ENCODE peak calls at places on chromosomes 1 and 21, in seven cellular contexts. One of them, this sample, is unnamed.

GRCh38 chr1:37691497-37692077 is 729 bp upstream of the CDCA8 start:
- ATAC-seq in left lobe of liver: peak; percentile 24
- ATAC-seq in activated CD8-positive, alpha-beta T cell treated with anti-CD3 and anti-CD28 coated beads, Interleukin-2, amount 10 ng/mL, durations not matched to agents 7 days and 5 days: peak; percentile 6
- ATAC-seq in activated T-cell treated with anti-CD3 and anti-CD28 coated beads, Interleukin-2, amount 50 U/mL, for 4 hours: peak; percentile 3
- ATAC-seq in Panc1: peak; percentile 44
- ATAC-seq in A549: peak; percentile 40
- ATAC-seq in CD4-positive, alpha-beta T cell: no peak
- ATAC-seq in this sample: no peak

GRCh38 chr1:209095627-209096595 is 487.6 kb upstream of the CAMK1G start:
- ATAC-seq in Panc1: no peak
- ATAC-seq in activated T-cell treated with anti-CD3 and anti-CD28 coated beads, Interleukin-2, amount 50 U/mL, for 4 hours: no peak
- ATAC-seq in A549: peak; percentile 93
- ATAC-seq in activated CD8-positive, alpha-beta T cell treated with anti-CD3 and anti-CD28 coated beads, Interleukin-2, amount 10 ng/mL, durations not matched to agents 7 days and 5 days: no peak
- ATAC-seq in CD4-positive, alpha-beta T cell: no peak
- ATAC-seq in left lobe of liver: peak; percentile 88
- ATAC-seq in this sample: no peak

GRCh38 chr1:201632364-201632952 is 93.5 kb downstream of the NAV1 start:
- ATAC-seq in left lobe of liver: no peak
- ATAC-seq in Panc1: no peak
- ATAC-seq in activated CD8-positive, alpha-beta T cell treated with anti-CD3 and anti-CD28 coated beads, Interleukin-2, amount 10 ng/mL, durations not matched to agents 7 days and 5 days: no peak
- ATAC-seq in A549: no peak
- ATAC-seq in activated T-cell treated with anti-CD3 and anti-CD28 coated beads, Interleukin-2, amount 50 U/mL, for 4 hours: no peak
- ATAC-seq in CD4-positive, alpha-beta T cell: no peak
- ATAC-seq in this sample: no peak

GRCh38 chr1:156910309-156910782 is 10.1 kb upstream of the LRRC71 start:
- ATAC-seq in left lobe of liver: peak; percentile 70
- ATAC-seq in activated CD8-positive, alpha-beta T cell treated with anti-CD3 and anti-CD28 coated beads, Interleukin-2, amount 10 ng/mL, durations not matched to agents 7 days and 5 days: no peak
- ATAC-seq in CD4-positive, alpha-beta T cell: peak; percentile 70
- ATAC-seq in A549: peak; percentile 78
- ATAC-seq in activated T-cell treated with anti-CD3 and anti-CD28 coated beads, Interleukin-2, amount 50 U/mL, for 4 hours: peak; percentile 69
- ATAC-seq in Panc1: peak; percentile 52
- ATAC-seq in this sample: peak; percentile 52

GRCh38 chr1:82091729-82092128 is 291.0 kb downstream of the ADGRL2 start:
- ATAC-seq in A549: no peak
- ATAC-seq in activated T-cell treated with anti-CD3 and anti-CD28 coated beads, Interleukin-2, amount 50 U/mL, for 4 hours: no peak
- ATAC-seq in activated CD8-positive, alpha-beta T cell treated with anti-CD3 and anti-CD28 coated beads, Interleukin-2, amount 10 ng/mL, durations not matched to agents 7 days and 5 days: no peak
- ATAC-seq in left lobe of liver: no peak
- ATAC-seq in CD4-positive, alpha-beta T cell: no peak
- ATAC-seq in Panc1: no peak
- ATAC-seq in this sample: no peak

GRCh38 chr1:228004887-228005462 is 1.8 kb upstream of the WNT3A start:
- ATAC-seq in left lobe of liver: no peak
- ATAC-seq in activated T-cell treated with anti-CD3 and anti-CD28 coated beads, Interleukin-2, amount 50 U/mL, for 4 hours: no peak
- ATAC-seq in activated CD8-positive, alpha-beta T cell treated with anti-CD3 and anti-CD28 coated beads, Interleukin-2, amount 10 ng/mL, durations not matched to agents 7 days and 5 days: no peak
- ATAC-seq in A549: peak; percentile 9
- ATAC-seq in CD4-positive, alpha-beta T cell: no peak
- ATAC-seq in Panc1: no peak
- ATAC-seq in this sample: no peak

GRCh38 chr21:37658121-37658993 is 257.9 kb downstream of the KCNJ6 start:
- ATAC-seq in activated CD8-positive, alpha-beta T cell treated with anti-CD3 and anti-CD28 coated beads, Interleukin-2, amount 10 ng/mL, durations not matched to agents 7 days and 5 days: no peak
- ATAC-seq in A549: peak; percentile 44
- ATAC-seq in activated T-cell treated with anti-CD3 and anti-CD28 coated beads, Interleukin-2, amount 50 U/mL, for 4 hours: no peak
- ATAC-seq in CD4-positive, alpha-beta T cell: no peak
- ATAC-seq in Panc1: peak; percentile 60
- ATAC-seq in left lobe of liver: no peak
- ATAC-seq in this sample: no peak

GRCh38 chr1:95384570-95384969 is 150.6 kb downstream of the RWDD3 start:
- ATAC-seq in left lobe of liver: peak; percentile 30
- ATAC-seq in CD4-positive, alpha-beta T cell: no peak
- ATAC-seq in A549: no peak
- ATAC-seq in activated T-cell treated with anti-CD3 and anti-CD28 coated beads, Interleukin-2, amount 50 U/mL, for 4 hours: no peak
- ATAC-seq in Panc1: no peak
- ATAC-seq in activated CD8-positive, alpha-beta T cell treated with anti-CD3 and anti-CD28 coated beads, Interleukin-2, amount 10 ng/mL, durations not matched to agents 7 days and 5 days: peak; percentile 68
- ATAC-seq in this sample: no peak

GRCh38 chr21:32425628-32426027 is 13.1 kb downstream of the EVA1C start:
- ATAC-seq in activated CD8-positive, alpha-beta T cell treated with anti-CD3 and anti-CD28 coated beads, Interleukin-2, amount 10 ng/mL, durations not matched to agents 7 days and 5 days: no peak
- ATAC-seq in activated T-cell treated with anti-CD3 and anti-CD28 coated beads, Interleukin-2, amount 50 U/mL, for 4 hours: no peak
- ATAC-seq in A549: peak; percentile 33
- ATAC-seq in Panc1: no peak
- ATAC-seq in left lobe of liver: no peak
- ATAC-seq in CD4-positive, alpha-beta T cell: no peak
- ATAC-seq in this sample: no peak

GRCh38 chr21:25464275-25464674 is 143.0 kb downstream of the MRPL39 start:
- ATAC-seq in left lobe of liver: no peak
- ATAC-seq in activated CD8-positive, alpha-beta T cell treated with anti-CD3 and anti-CD28 coated beads, Interleukin-2, amount 10 ng/mL, durations not matched to agents 7 days and 5 days: peak; percentile 74
- ATAC-seq in CD4-positive, alpha-beta T cell: peak; percentile 89
- ATAC-seq in A549: no peak
- ATAC-seq in Panc1: no peak
- ATAC-seq in activated T-cell treated with anti-CD3 and anti-CD28 coated beads, Interleukin-2, amount 50 U/mL, for 4 hours: peak; percentile 83
- ATAC-seq in this sample: peak; percentile 78

GRCh38 chr1:17365271-17365670 is 6.7 kb upstream of the PADI6 start:
- ATAC-seq in left lobe of liver: no peak
- ATAC-seq in A549: no peak
- ATAC-seq in Panc1: no peak
- ATAC-seq in activated T-cell treated with anti-CD3 and anti-CD28 coated beads, Interleukin-2, amount 50 U/mL, for 4 hours: no peak
- ATAC-seq in activated CD8-positive, alpha-beta T cell treated with anti-CD3 and anti-CD28 coated beads, Interleukin-2, amount 10 ng/mL, durations not matched to agents 7 days and 5 days: no peak
- ATAC-seq in CD4-positive, alpha-beta T cell: no peak
- ATAC-seq in this sample: no peak

GRCh38 chr1:44679468-44679867 is 5.0 kb downstream of the ARMH1 start:
- ATAC-seq in activated T-cell treated with anti-CD3 and anti-CD28 coated beads, Interleukin-2, amount 50 U/mL, for 4 hours: no peak
- ATAC-seq in CD4-positive, alpha-beta T cell: no peak
- ATAC-seq in A549: no peak
- ATAC-seq in activated CD8-positive, alpha-beta T cell treated with anti-CD3 and anti-CD28 coated beads, Interleukin-2, amount 10 ng/mL, durations not matched to agents 7 days and 5 days: no peak
- ATAC-seq in Panc1: no peak
- ATAC-seq in left lobe of liver: peak; percentile 39
- ATAC-seq in this sample: no peak

GRCh38 chr1:52080014-52080415 is 23.9 kb downstream of the BTF3L4 start:
- ATAC-seq in activated CD8-positive, alpha-beta T cell treated with anti-CD3 and anti-CD28 coated beads, Interleukin-2, amount 10 ng/mL, durations not matched to agents 7 days and 5 days: no peak
- ATAC-seq in A549: no peak
- ATAC-seq in CD4-positive, alpha-beta T cell: no peak
- ATAC-seq in Panc1: no peak
- ATAC-seq in left lobe of liver: peak; percentile 73
- ATAC-seq in activated T-cell treated with anti-CD3 and anti-CD28 coated beads, Interleukin-2, amount 50 U/mL, for 4 hours: no peak
- ATAC-seq in this sample: no peak

GRCh38 chr1:91805343-91805801 is 80.6 kb downstream of the TGFBR3 start:
- ATAC-seq in A549: no peak
- ATAC-seq in activated CD8-positive, alpha-beta T cell treated with anti-CD3 and anti-CD28 coated beads, Interleukin-2, amount 10 ng/mL, durations not matched to agents 7 days and 5 days: no peak
- ATAC-seq in Panc1: peak; percentile 40
- ATAC-seq in left lobe of liver: no peak
- ATAC-seq in activated T-cell treated with anti-CD3 and anti-CD28 coated beads, Interleukin-2, amount 50 U/mL, for 4 hours: no peak
- ATAC-seq in CD4-positive, alpha-beta T cell: no peak
- ATAC-seq in this sample: no peak

GRCh38 chr21:20538039-20538658 is 460.1 kb upstream of the NCAM2 start:
- ATAC-seq in activated T-cell treated with anti-CD3 and anti-CD28 coated beads, Interleukin-2, amount 50 U/mL, for 4 hours: no peak
- ATAC-seq in left lobe of liver: no peak
- ATAC-seq in A549: no peak
- ATAC-seq in CD4-positive, alpha-beta T cell: no peak
- ATAC-seq in activated CD8-positive, alpha-beta T cell treated with anti-CD3 and anti-CD28 coated beads, Interleukin-2, amount 10 ng/mL, durations not matched to agents 7 days and 5 days: no peak
- ATAC-seq in Panc1: no peak
- ATAC-seq in this sample: no peak

GRCh38 chr1:7770620-7770938 is 517 bp upstream of the VAMP3 start:
- ATAC-seq in activated CD8-positive, alpha-beta T cell treated with anti-CD3 and anti-CD28 coated beads, Interleukin-2, amount 10 ng/mL, durations not matched to agents 7 days and 5 days: no peak
- ATAC-seq in Panc1: peak; percentile 29
- ATAC-seq in A549: no peak
- ATAC-seq in activated T-cell treated with anti-CD3 and anti-CD28 coated beads, Interleukin-2, amount 50 U/mL, for 4 hours: peak; percentile 23
- ATAC-seq in left lobe of liver: peak; percentile 4
- ATAC-seq in CD4-positive, alpha-beta T cell: peak; percentile 31
- ATAC-seq in this sample: peak; percentile 65

GRCh38 chr1:203465943-203466342 is 9.7 kb upstream of the PRELP start:
- ATAC-seq in Panc1: no peak
- ATAC-seq in left lobe of liver: no peak
- ATAC-seq in A549: no peak
- ATAC-seq in CD4-positive, alpha-beta T cell: no peak
- ATAC-seq in activated T-cell treated with anti-CD3 and anti-CD28 coated beads, Interleukin-2, amount 50 U/mL, for 4 hours: no peak
- ATAC-seq in activated CD8-positive, alpha-beta T cell treated with anti-CD3 and anti-CD28 coated beads, Interleukin-2, amount 10 ng/mL, durations not matched to agents 7 days and 5 days: no peak
- ATAC-seq in this sample: no peak

GRCh38 chr1:76086597-76086996 is 12.1 kb downstream of the ST6GALNAC3 start:
- ATAC-seq in A549: no peak
- ATAC-seq in left lobe of liver: no peak
- ATAC-seq in Panc1: no peak
- ATAC-seq in activated T-cell treated with anti-CD3 and anti-CD28 coated beads, Interleukin-2, amount 50 U/mL, for 4 hours: no peak
- ATAC-seq in CD4-positive, alpha-beta T cell: no peak
- ATAC-seq in activated CD8-positive, alpha-beta T cell treated with anti-CD3 and anti-CD28 coated beads, Interleukin-2, amount 10 ng/mL, durations not matched to agents 7 days and 5 days: no peak
- ATAC-seq in this sample: no peak

GRCh38 chr1:109901508-109902145 is 9.0 kb upstream of the CSF1 start:
- ATAC-seq in activated T-cell treated with anti-CD3 and anti-CD28 coated beads, Interleukin-2, amount 50 U/mL, for 4 hours: no peak
- ATAC-seq in left lobe of liver: peak; percentile 56
- ATAC-seq in CD4-positive, alpha-beta T cell: no peak
- ATAC-seq in activated CD8-positive, alpha-beta T cell treated with anti-CD3 and anti-CD28 coated beads, Interleukin-2, amount 10 ng/mL, durations not matched to agents 7 days and 5 days: no peak
- ATAC-seq in Panc1: no peak
- ATAC-seq in A549: no peak
- ATAC-seq in this sample: peak; percentile 42

GRCh38 chr1:38489844-38490270 is 369.7 kb downstream of the RRAGC start:
- ATAC-seq in activated T-cell treated with anti-CD3 and anti-CD28 coated beads, Interleukin-2, amount 50 U/mL, for 4 hours: peak; percentile 65
- ATAC-seq in left lobe of liver: no peak
- ATAC-seq in activated CD8-positive, alpha-beta T cell treated with anti-CD3 and anti-CD28 coated beads, Interleukin-2, amount 10 ng/mL, durations not matched to agents 7 days and 5 days: peak; percentile 61
- ATAC-seq in CD4-positive, alpha-beta T cell: no peak
- ATAC-seq in A549: peak; percentile 87
- ATAC-seq in Panc1: peak; percentile 75
- ATAC-seq in this sample: peak; percentile 59

GRCh38 chr1:178945763-178946266 is 74.9 kb upstream of the ANGPTL1 start:
- ATAC-seq in activated CD8-positive, alpha-beta T cell treated with anti-CD3 and anti-CD28 coated beads, Interleukin-2, amount 10 ng/mL, durations not matched to agents 7 days and 5 days: no peak
- ATAC-seq in left lobe of liver: no peak
- ATAC-seq in activated T-cell treated with anti-CD3 and anti-CD28 coated beads, Interleukin-2, amount 50 U/mL, for 4 hours: no peak
- ATAC-seq in Panc1: no peak
- ATAC-seq in CD4-positive, alpha-beta T cell: no peak
- ATAC-seq in A549: no peak
- ATAC-seq in this sample: no peak

GRCh38 chr21:42301371-42302291 is 13.6 kb downstream of the TFF3 start:
- ATAC-seq in activated CD8-positive, alpha-beta T cell treated with anti-CD3 and anti-CD28 coated beads, Interleukin-2, amount 10 ng/mL, durations not matched to agents 7 days and 5 days: no peak
- ATAC-seq in activated T-cell treated with anti-CD3 and anti-CD28 coated beads, Interleukin-2, amount 50 U/mL, for 4 hours: no peak
- ATAC-seq in left lobe of liver: peak; percentile 64
- ATAC-seq in A549: no peak
- ATAC-seq in Panc1: no peak
- ATAC-seq in CD4-positive, alpha-beta T cell: no peak
- ATAC-seq in this sample: no peak

GRCh38 chr1:183896466-183897026 is 91.6 kb downstream of the RGL1 start:
- ATAC-seq in left lobe of liver: peak; percentile 15
- ATAC-seq in activated CD8-positive, alpha-beta T cell treated with anti-CD3 and anti-CD28 coated beads, Interleukin-2, amount 10 ng/mL, durations not matched to agents 7 days and 5 days: no peak
- ATAC-seq in A549: no peak
- ATAC-seq in CD4-positive, alpha-beta T cell: no peak
- ATAC-seq in activated T-cell treated with anti-CD3 and anti-CD28 coated beads, Interleukin-2, amount 50 U/mL, for 4 hours: no peak
- ATAC-seq in Panc1: no peak
- ATAC-seq in this sample: peak; percentile 44

GRCh38 chr1:74517599-74518051 is 5.2 kb upstream of the LRRC53 start:
- ATAC-seq in CD4-positive, alpha-beta T cell: no peak
- ATAC-seq in activated T-cell treated with anti-CD3 and anti-CD28 coated beads, Interleukin-2, amount 50 U/mL, for 4 hours: no peak
- ATAC-seq in left lobe of liver: no peak
- ATAC-seq in activated CD8-positive, alpha-beta T cell treated with anti-CD3 and anti-CD28 coated beads, Interleukin-2, amount 10 ng/mL, durations not matched to agents 7 days and 5 days: no peak
- ATAC-seq in A549: no peak
- ATAC-seq in Panc1: no peak
- ATAC-seq in this sample: no peak

GRCh38 chr1:26357121-26357602 is 3.2 kb upstream of the CRYBG2 start:
- ATAC-seq in Panc1: no peak
- ATAC-seq in left lobe of liver: no peak
- ATAC-seq in activated T-cell treated with anti-CD3 and anti-CD28 coated beads, Interleukin-2, amount 50 U/mL, for 4 hours: no peak
- ATAC-seq in activated CD8-positive, alpha-beta T cell treated with anti-CD3 and anti-CD28 coated beads, Interleukin-2, amount 10 ng/mL, durations not matched to agents 7 days and 5 days: no peak
- ATAC-seq in CD4-positive, alpha-beta T cell: no peak
- ATAC-seq in A549: no peak
- ATAC-seq in this sample: no peak

GRCh38 chr1:179938752-179939151 is 15.9 kb upstream of the CEP350 start:
- ATAC-seq in A549: no peak
- ATAC-seq in Panc1: no peak
- ATAC-seq in activated CD8-positive, alpha-beta T cell treated with anti-CD3 and anti-CD28 coated beads, Interleukin-2, amount 10 ng/mL, durations not matched to agents 7 days and 5 days: no peak
- ATAC-seq in left lobe of liver: no peak
- ATAC-seq in CD4-positive, alpha-beta T cell: no peak
- ATAC-seq in activated T-cell treated with anti-CD3 and anti-CD28 coated beads, Interleukin-2, amount 50 U/mL, for 4 hours: no peak
- ATAC-seq in this sample: no peak

GRCh38 chr1:175818929-175819328 is 75.5 kb upstream of the TNR start:
- ATAC-seq in activated CD8-positive, alpha-beta T cell treated with anti-CD3 and anti-CD28 coated beads, Interleukin-2, amount 10 ng/mL, durations not matched to agents 7 days and 5 days: no peak
- ATAC-seq in A549: no peak
- ATAC-seq in Panc1: no peak
- ATAC-seq in activated T-cell treated with anti-CD3 and anti-CD28 coated beads, Interleukin-2, amount 50 U/mL, for 4 hours: no peak
- ATAC-seq in CD4-positive, alpha-beta T cell: no peak
- ATAC-seq in left lobe of liver: no peak
- ATAC-seq in this sample: no peak

GRCh38 chr1:167431261-167431908 is 86.9 kb downstream of the CD247 start:
- ATAC-seq in activated CD8-positive, alpha-beta T cell treated with anti-CD3 and anti-CD28 coated beads, Interleukin-2, amount 10 ng/mL, durations not matched to agents 7 days and 5 days: peak; percentile 16
- ATAC-seq in CD4-positive, alpha-beta T cell: peak; percentile 16
- ATAC-seq in A549: peak; percentile 18
- ATAC-seq in Panc1: peak; percentile 32
- ATAC-seq in activated T-cell treated with anti-CD3 and anti-CD28 coated beads, Interleukin-2, amount 50 U/mL, for 4 hours: no peak
- ATAC-seq in left lobe of liver: no peak
- ATAC-seq in this sample: no peak

GRCh38 chr1:89285715-89286380 is 13.2 kb upstream of the GBP5 start:
- ATAC-seq in activated T-cell treated with anti-CD3 and anti-CD28 coated beads, Interleukin-2, amount 50 U/mL, for 4 hours: peak; percentile 36
- ATAC-seq in CD4-positive, alpha-beta T cell: no peak
- ATAC-seq in Panc1: no peak
- ATAC-seq in A549: no peak
- ATAC-seq in activated CD8-positive, alpha-beta T cell treated with anti-CD3 and anti-CD28 coated beads, Interleukin-2, amount 10 ng/mL, durations not matched to agents 7 days and 5 days: peak; percentile 29
- ATAC-seq in left lobe of liver: no peak
- ATAC-seq in this sample: peak; percentile 49

GRCh38 chr1:68197891-68198290 is 34.4 kb downstream of the WLS start:
- ATAC-seq in activated CD8-positive, alpha-beta T cell treated with anti-CD3 and anti-CD28 coated beads, Interleukin-2, amount 10 ng/mL, durations not matched to agents 7 days and 5 days: no peak
- ATAC-seq in Panc1: peak; percentile 53
- ATAC-seq in CD4-positive, alpha-beta T cell: no peak
- ATAC-seq in left lobe of liver: peak; percentile 93
- ATAC-seq in activated T-cell treated with anti-CD3 and anti-CD28 coated beads, Interleukin-2, amount 50 U/mL, for 4 hours: no peak
- ATAC-seq in A549: peak; percentile 61
- ATAC-seq in this sample: no peak

GRCh38 chr21:17451364-17451869 is 61.4 kb upstream of the CXADR start:
- ATAC-seq in activated CD8-positive, alpha-beta T cell treated with anti-CD3 and anti-CD28 coated beads, Interleukin-2, amount 10 ng/mL, durations not matched to agents 7 days and 5 days: no peak
- ATAC-seq in Panc1: no peak
- ATAC-seq in A549: no peak
- ATAC-seq in CD4-positive, alpha-beta T cell: no peak
- ATAC-seq in activated T-cell treated with anti-CD3 and anti-CD28 coated beads, Interleukin-2, amount 50 U/mL, for 4 hours: no peak
- ATAC-seq in left lobe of liver: peak; percentile 65
- ATAC-seq in this sample: no peak

GRCh38 chr1:58966103-58966916 is 182.5 kb upstream of the JUN start:
- ATAC-seq in A549: no peak
- ATAC-seq in left lobe of liver: no peak
- ATAC-seq in CD4-positive, alpha-beta T cell: no peak
- ATAC-seq in activated CD8-positive, alpha-beta T cell treated with anti-CD3 and anti-CD28 coated beads, Interleukin-2, amount 10 ng/mL, durations not matched to agents 7 days and 5 days: no peak
- ATAC-seq in Panc1: no peak
- ATAC-seq in activated T-cell treated with anti-CD3 and anti-CD28 coated beads, Interleukin-2, amount 50 U/mL, for 4 hours: no peak
- ATAC-seq in this sample: no peak